ENCODE peak calls at places on chromosomes 3 and 15, in eight cellular contexts. D is SK-N-SH, J is adrenal gland, K is fibroblast of lung, C is mammary epithelial cell, I is breast epithelium, M is body of pancreas, L is SJSA1. V is an unnamed sample.

GRCh38 chr3:50623840-50624474 is 7.0 kb downstream of the MAPKAPK3 start:
- DNase-seq in D (no peak), J (no peak), K (peak; percentile 28), C (no peak), I (no peak), M (no peak), L (no peak), V (no peak)

GRCh38 chr3:108153451-108153981 is 62.7 kb upstream of the CD47 start:
- DNase-seq in D (peak; percentile 17), J (peak; percentile 73), K (peak; percentile 61), C (peak; percentile 60), I (no peak), M (peak; percentile 63), L (no peak), V (no peak)

GRCh38 chr15:79743032-79743431 is 153.8 kb downstream of the MTHFS start:
- DNase-seq in D (no peak), J (no peak), K (peak; percentile 18), C (peak; percentile 9), I (no peak), M (no peak), L (no peak), V (no peak)

GRCh38 chr15:38320181-38320580 is 67.5 kb downstream of the SPRED1 start:
- DNase-seq in D (no peak), J (no peak), K (peak; percentile 38), C (no peak), I (no peak), M (no peak), L (no peak), V (no peak)

GRCh38 chr3:24311881-24312280 is 182.8 kb downstream of the THRB start:
- DNase-seq in D (no peak), J (no peak), K (no peak), C (no peak), I (no peak), M (no peak), L (no peak), V (no peak)

GRCh38 chr3:71636482-71636881 is 53.0 kb upstream of the FOXP1 start:
- DNase-seq in D (no peak), J (no peak), K (no peak), C (no peak), I (no peak), M (no peak), L (no peak), V (no peak)

GRCh38 chr3:8239718-8240698 is 261.6 kb upstream of the LMCD1 start:
- DNase-seq in D (peak; percentile 50), J (no peak), K (peak; percentile 39), C (peak; percentile 13), I (no peak), M (peak; percentile 28), L (no peak), V (no peak)

GRCh38 chr3:140377644-140378043 is 300.2 kb upstream of the TRIM42 start:
- DNase-seq in D (no peak), J (no peak), K (no peak), C (no peak), I (no peak), M (no peak), L (no peak), V (no peak)

GRCh38 chr15:71051539-71051938 is 63.7 kb upstream of the THSD4 start:
- DNase-seq in D (no peak), J (no peak), K (peak; percentile 90), C (no peak), I (no peak), M (no peak), L (no peak), V (no peak)

GRCh38 chr15:100114100-100114499 is 227.7 kb downstream of the ADAMTS17 start:
- DNase-seq in D (no peak), J (peak; percentile 82), K (peak; percentile 98), C (peak; percentile 44), I (peak; percentile 57), M (peak; percentile 45), L (peak; percentile 86), V (peak; percentile 82)

GRCh38 chr15:88504445-88504844 is 36.9 kb downstream of the MRPS11 start:
- DNase-seq in D (no peak), J (no peak), K (no peak), C (no peak), I (no peak), M (no peak), L (no peak), V (no peak)

GRCh38 chr15:33310481-33311311 is at the start of gene RYR3:
- DNase-seq in D (peak; percentile 81), J (no peak), K (peak; percentile 60), C (peak; percentile 66), I (no peak), M (no peak), L (no peak), V (peak; percentile 73)

GRCh38 chr3:39937874-39938273 is 128.5 kb downstream of the MYRIP start:
- DNase-seq in D (no peak), J (no peak), K (no peak), C (no peak), I (no peak), M (no peak), L (no peak), V (no peak)

GRCh38 chr3:81864273-81864672 is 102.8 kb upstream of the GBE1 start:
- DNase-seq in D (no peak), J (no peak), K (no peak), C (no peak), I (no peak), M (no peak), L (no peak), V (no peak)

GRCh38 chr3:125003369-125003853 is 52.4 kb downstream of the HEG1 start:
- DNase-seq in D (no peak), J (peak; percentile 89), K (peak; percentile 75), C (no peak), I (no peak), M (peak; percentile 35), L (peak; percentile 49), V (peak; percentile 49)

GRCh38 chr3:120773932-120774331 is 31.4 kb downstream of the GTF2E1 start:
- DNase-seq in D (no peak), J (no peak), K (peak; percentile 87), C (peak; percentile 46), I (no peak), M (no peak), L (no peak), V (no peak)

GRCh38 chr3:120766576-120766975 is 24.0 kb downstream of the GTF2E1 start:
- DNase-seq in D (no peak), J (no peak), K (no peak), C (no peak), I (no peak), M (no peak), L (no peak), V (no peak)

GRCh38 chr3:120770891-120771290 is 28.3 kb downstream of the GTF2E1 start:
- DNase-seq in D (no peak), J (no peak), K (no peak), C (no peak), I (no peak), M (no peak), L (no peak), V (no peak)

GRCh38 chr3:120767106-120767505 is 24.6 kb downstream of the GTF2E1 start:
- DNase-seq in D (no peak), J (no peak), K (peak; percentile 15), C (no peak), I (no peak), M (no peak), L (no peak), V (no peak)

GRCh38 chr3:120772081-120772480 is 29.5 kb downstream of the GTF2E1 start:
- DNase-seq in D (no peak), J (no peak), K (no peak), C (no peak), I (no peak), M (no peak), L (no peak), V (no peak)
- H3K27ac ChIP-seq in D (no peak overlapping the region), J (no peak overlapping the region), K (no peak overlapping the region), C (no peak overlapping the region), I (no peak overlapping the region), M (no peak overlapping the region), L (no peak overlapping the region), V (no peak overlapping the region)

GRCh38 chr15:85593809-85594441 is 200.8 kb downstream of the KLHL25 start:
- DNase-seq in D (no peak), J (no peak), K (no peak), C (no peak), I (no peak), M (no peak), L (no peak), V (no peak)

GRCh38 chr15:85591622-85592021 is 203.1 kb downstream of the KLHL25 start:
- DNase-seq in D (no peak), J (no peak), K (no peak), C (no peak), I (no peak), M (no peak), L (no peak), V (no peak)

GRCh38 chr15:85589873-85590272 is 204.9 kb downstream of the KLHL25 start:
- DNase-seq in D (no peak), J (no peak), K (peak; percentile 76), C (peak; percentile 46), I (no peak), M (no peak), L (no peak), V (no peak)

GRCh38 chr15:85588657-85589056 is 206.1 kb downstream of the KLHL25 start:
- DNase-seq in D (no peak), J (no peak), K (peak; percentile 79), C (peak; percentile 73), I (no peak), M (no peak), L (no peak), V (no peak)

GRCh38 chr15:85592148-85592547 is 202.6 kb downstream of the KLHL25 start:
- DNase-seq in D (peak; percentile 34), J (no peak), K (peak; percentile 87), C (peak; percentile 88), I (no peak), M (no peak), L (no peak), V (no peak)
- H3K4me1 ChIP-seq in D (no peaks in the 10 kb centered on the region), J (no peaks in the 10 kb centered on the region), K (peaks cover 2% of the 10 kb centered on the region), C (peaks cover 49% of the 10 kb centered on the region), I (peaks cover 5% of the 10 kb centered on the region), M (peaks cover 91% of the 10 kb centered on the region), L (peaks cover 22% of the 10 kb centered on the region), V (no peaks in the 10 kb centered on the region)

GRCh38 chr3:21260507-21260906 is 490.5 kb downstream of the ZNF385D start:
- DNase-seq in D (no peak), J (no peak), K (no peak), C (no peak), I (no peak), M (no peak), L (no peak), V (no peak)
- H3K9me3 ChIP-seq in D (no peaks in the 10 kb centered on the region), J (no peaks in the 10 kb centered on the region), K (no peaks in the 10 kb centered on the region), C (no peaks in the 10 kb centered on the region), I (no peaks in the 10 kb centered on the region), M (no peaks in the 10 kb centered on the region), L (no peaks in the 10 kb centered on the region), V (no peaks in the 10 kb centered on the region)

DNA sequence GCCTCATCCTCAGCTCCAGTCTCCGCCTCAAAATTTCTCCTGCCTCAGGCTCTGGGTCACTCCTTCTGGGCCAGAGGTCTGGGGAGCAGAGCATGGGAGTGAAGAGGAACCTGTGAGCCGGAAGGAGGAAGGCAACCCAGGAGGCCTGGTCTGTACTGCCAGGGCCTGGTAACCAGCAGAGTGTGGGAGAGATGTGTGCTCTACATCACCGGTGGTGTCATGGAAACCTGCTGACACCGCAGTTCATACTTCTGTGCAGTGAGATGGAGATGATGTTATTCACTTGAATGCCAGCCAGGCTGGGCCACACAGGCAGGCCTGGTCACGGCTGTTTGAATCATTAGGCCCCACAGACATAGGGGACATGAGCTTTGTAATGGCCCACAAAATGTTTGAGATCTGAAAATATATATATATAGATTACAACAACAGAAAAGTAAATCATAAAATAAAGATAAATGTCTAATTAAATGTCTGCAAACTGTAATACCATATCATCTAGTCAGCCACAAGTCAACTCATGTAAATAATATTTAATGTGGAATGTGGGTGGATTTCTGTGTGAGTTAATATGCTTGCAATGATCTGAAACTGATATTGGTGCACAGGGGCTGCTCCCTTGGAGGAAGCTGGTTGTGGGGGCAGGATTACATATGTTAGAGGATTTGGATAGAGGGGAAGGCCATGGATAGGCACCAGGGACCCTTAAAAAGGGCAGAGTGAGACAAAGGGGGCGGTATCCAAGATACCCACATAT is 108.5 kb upstream of the PFN2 start:
- DNase-seq in D (peak; percentile 38), J (peak; percentile 77), K (peak; percentile 98), C (peak; percentile 87), I (no peak), M (no peak), L (peak; percentile 88), V (no peak)
- H3K27ac ChIP-seq in D (peak overlapping the region; percentile 98), J (no peak overlapping the region), K (peak overlapping the region; percentile 86), C (peak overlapping the region; percentile 75), I (peak overlapping the region; percentile 56), M (no peak overlapping the region), L (peak overlapping the region; percentile 87), V (peak overlapping the region; percentile 26)